ENCODE peak calls at places on chromosome 12, in five cellular contexts. Q, G, B, H and M are unnamed samples.

GRCh38 chr12:70402597-70402996 is 36.5 kb downstream of the KCNMB4 start:
- DNase-seq in Q (no peak), G (no peak), B (no peak), H (no peak), M (peak; percentile 33)

GRCh38 chr12:123983822-123984485 is 10.9 kb downstream of the ZNF664 start:
- DNase-seq in Q (peak; percentile 27), G (peak; percentile 75), B (peak; percentile 31), H (peak; percentile 60), M (peak; percentile 85)

GRCh38 chr12:71768900-71769299 is 14.2 kb downstream of the RAB21 start:
- DNase-seq in Q (no peak), G (no peak), B (no peak), H (no peak), M (no peak)

GRCh38 chr12:48031135-48031960 is 27.1 kb upstream of the COL2A1 start:
- DNase-seq in Q (no peak), G (no peak), B (no peak), H (no peak), M (no peak)

GRCh38 chr12:14332482-14332881 is 33.0 kb upstream of the ATF7IP start:
- DNase-seq in Q (no peak), G (no peak), B (no peak), H (no peak), M (no peak)

GRCh38 chr12:104505095-104505819 is 48.5 kb downstream of the CHST11 start:
- DNase-seq in Q (no peak), G (no peak), B (no peak), H (peak; percentile 58), M (no peak)

GRCh38 chr12:7837366-7837765 is 35.3 kb downstream of the SLC2A14 start:
- DNase-seq in Q (no peak), G (no peak), B (no peak), H (no peak), M (no peak)

GRCh38 chr12:109923038-109923437 is 23.0 kb downstream of the TCHP start:
- DNase-seq in Q (no peak), G (no peak), B (no peak), H (no peak), M (no peak)

GRCh38 chr12:66232258-66232657 is 43.2 kb downstream of the IRAK3 start:
- DNase-seq in Q (no peak), G (no peak), B (no peak), H (peak; percentile 49), M (no peak)

GRCh38 chr12:54958048-54958658 is 26.4 kb downstream of the TESPA1 start:
- DNase-seq in Q (peak; percentile 24), G (peak; percentile 72), B (peak; percentile 57), H (peak; percentile 70), M (peak; percentile 86)

GRCh38 chr12:124704619-124705018 is 137.2 kb upstream of the NCOR2 start:
- DNase-seq in Q (no peak), G (no peak), B (no peak), H (no peak), M (no peak)

GRCh38 chr12:2751230-2751629 is 43.5 kb upstream of the FKBP4 start:
- DNase-seq in Q (no peak), G (no peak), B (no peak), H (no peak), M (no peak)

GRCh38 chr12:95763809-95764253 is 26.7 kb downstream of the NTN4 start:
- DNase-seq in Q (no peak), G (peak; percentile 88), B (peak; percentile 26), H (peak; percentile 83), M (peak; percentile 77)

GRCh38 chr12:7197846-7198245 is 8.4 kb downstream of the PEX5 start:
- DNase-seq in Q (no peak), G (no peak), B (no peak), H (no peak), M (no peak)

GRCh38 chr12:47819902-47820630 is at the start of gene HDAC7:
- DNase-seq in Q (peak; percentile 82), G (peak; percentile 72), B (peak; percentile 83), H (peak; percentile 90), M (peak; percentile 94)

GRCh38 chr12:119320678-119321077 is 13.9 kb upstream of the CCDC60 start:
- DNase-seq in Q (no peak), G (no peak), B (no peak), H (no peak), M (no peak)

GRCh38 chr12:26028953-26029740 is 70.7 kb downstream of the RASSF8 start:
- DNase-seq in Q (no peak), G (peak; percentile 67), B (peak; percentile 54), H (peak; percentile 78), M (peak; percentile 79)

GRCh38 chr12:132426349-132427176 is 63.4 kb upstream of the FBRSL1 start:
- DNase-seq in Q (no peak), G (no peak), B (no peak), H (no peak), M (no peak)

GRCh38 chr12:105741786-105742566 is 396.8 kb downstream of the NUAK1 start:
- DNase-seq in Q (no peak), G (peak; percentile 83), B (no peak), H (peak; percentile 47), M (peak; percentile 97)

GRCh38 chr12:104957388-104958008 is 592 bp downstream of the SLC41A2 start:
- DNase-seq in Q (no peak), G (no peak), B (no peak), H (peak; percentile 11), M (no peak)

GRCh38 chr12:76451528-76451927 is 103.3 kb upstream of the BBS10 start:
- DNase-seq in Q (no peak), G (no peak), B (no peak), H (no peak), M (no peak)

GRCh38 chr12:15276088-15276698 is 46.1 kb upstream of the PTPRO start:
- DNase-seq in Q (no peak), G (peak; percentile 29), B (peak; percentile 69), H (peak; percentile 52), M (peak; percentile 68)

GRCh38 chr12:22101749-22102243 is 55.8 kb downstream of the CMAS start:
- DNase-seq in Q (no peak), G (peak; percentile 89), B (peak; percentile 17), H (peak; percentile 78), M (peak; percentile 81)

GRCh38 chr12:93245543-93245942 is 132.2 kb upstream of the NUDT4 start:
- DNase-seq in Q (no peak), G (no peak), B (no peak), H (no peak), M (no peak)

GRCh38 chr12:4849024-4849594 is 60.6 kb upstream of the KCNA1 start:
- DNase-seq in Q (no peak), G (peak; percentile 48), B (no peak), H (peak; percentile 32), M (peak; percentile 58)

GRCh38 chr12:3446653-3447270 is 44.2 kb upstream of the PRMT8 start:
- DNase-seq in Q (no peak), G (no peak), B (no peak), H (no peak), M (no peak)

DNA sequence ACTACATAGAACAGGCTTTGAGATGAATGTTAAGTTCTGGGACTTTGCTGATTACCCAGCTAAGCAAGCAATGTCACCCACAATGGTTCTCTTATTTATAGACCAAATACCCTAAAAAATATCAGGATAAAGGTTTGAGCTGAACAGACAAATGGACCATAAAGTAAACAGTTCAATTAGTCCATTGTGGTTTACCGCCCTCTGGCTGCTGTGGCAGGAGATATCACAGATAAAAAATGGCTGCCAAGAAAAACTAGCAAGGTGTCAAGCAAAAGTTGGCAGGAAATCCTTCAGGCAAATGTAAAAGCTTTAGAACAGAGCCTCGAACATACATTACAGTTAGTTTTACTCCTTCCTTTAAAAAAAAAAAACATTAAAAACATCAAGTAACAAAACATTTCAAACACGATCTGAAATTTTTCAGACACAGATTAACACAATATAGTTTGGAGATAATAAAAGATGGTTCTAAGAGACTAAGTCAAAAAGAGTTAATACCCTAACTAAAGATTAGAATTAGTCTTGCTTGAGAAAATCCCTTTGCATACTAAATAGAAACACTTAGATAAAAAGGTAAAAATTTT is 41.3 kb downstream of the MED13L start:
- DNase-seq in Q (peak; percentile 40), G (peak; percentile 54), B (peak; percentile 70), H (peak; percentile 87), M (peak; percentile 71)
- TF ChIP-seq CTCF in Q (peak; percentile 46), G (peak; percentile 64), B (peak; percentile 69), H (peak; percentile 59), M (peak; percentile 81)

GRCh38 chr12:74317078-74317581 is 220.5 kb upstream of the ATXN7L3B start:
- DNase-seq in Q (no peak), G (no peak), B (peak; percentile 70), H (peak; percentile 58), M (peak; percentile 74)
- TF ChIP-seq CTCF in Q (no peak), G (no peak), B (peak; percentile 31), H (peak; percentile 11), M (peak; percentile 47)

GRCh38 chr12:23945249-23945648 is 4.2 kb downstream of the SOX5 start:
- DNase-seq in Q (no peak), G (no peak), B (no peak), H (no peak), M (no peak)

GRCh38 chr12:23950011-23950774 is 723 bp upstream of the SOX5 start:
- DNase-seq in Q (no peak), G (peak; percentile 16), B (peak; percentile 13), H (peak; percentile 55), M (peak; percentile 32)

GRCh38 chr12:23949212-23950010 is at the start of gene SOX5:
- DNase-seq in Q (peak; percentile 11), G (peak; percentile 68), B (peak; percentile 11), H (peak; percentile 49), M (peak; percentile 58)

GRCh38 chr12:23944067-23944466 is 5.4 kb downstream of the SOX5 start:
- DNase-seq in Q (no peak), G (no peak), B (no peak), H (no peak), M (no peak)

DNA sequence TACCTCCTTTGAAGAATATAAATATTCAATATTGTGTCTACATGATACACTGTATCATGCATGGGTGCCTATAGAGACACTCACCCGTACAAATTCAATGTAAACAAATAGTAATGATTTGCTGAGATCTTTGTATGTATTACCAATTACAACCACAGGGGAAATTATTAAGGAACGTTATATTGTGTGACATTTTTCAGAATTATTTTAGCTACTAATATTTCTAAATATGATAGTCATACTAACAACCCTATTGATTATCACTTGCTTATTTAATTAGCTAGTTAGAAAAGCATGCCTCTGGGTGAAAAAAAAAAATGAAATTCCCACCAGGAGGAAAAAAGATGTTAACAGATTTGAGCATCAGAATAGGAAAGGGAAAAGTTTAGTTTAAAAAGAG is 2.1 kb downstream of the SOX5 start:
- DNase-seq in Q (no peak), G (no peak), B (no peak), H (no peak), M (no peak)
- TF ChIP-seq CTCF in Q (peak; percentile 12), G (no peak), B (peak; percentile 25), H (no peak), M (no peak)

GRCh38 chr12:64205542-64205941 is 16.6 kb downstream of the KICS2 start:
- DNase-seq in Q (no peak), G (no peak), B (no peak), H (no peak), M (no peak)

GRCh38 chr12:64207453-64207852 is 14.6 kb downstream of the KICS2 start:
- DNase-seq in Q (no peak), G (no peak), B (no peak), H (no peak), M (no peak)

GRCh38 chr12:64203036-64203435 is 19.1 kb downstream of the KICS2 start:
- DNase-seq in Q (no peak), G (no peak), B (no peak), H (no peak), M (no peak)

DNA sequence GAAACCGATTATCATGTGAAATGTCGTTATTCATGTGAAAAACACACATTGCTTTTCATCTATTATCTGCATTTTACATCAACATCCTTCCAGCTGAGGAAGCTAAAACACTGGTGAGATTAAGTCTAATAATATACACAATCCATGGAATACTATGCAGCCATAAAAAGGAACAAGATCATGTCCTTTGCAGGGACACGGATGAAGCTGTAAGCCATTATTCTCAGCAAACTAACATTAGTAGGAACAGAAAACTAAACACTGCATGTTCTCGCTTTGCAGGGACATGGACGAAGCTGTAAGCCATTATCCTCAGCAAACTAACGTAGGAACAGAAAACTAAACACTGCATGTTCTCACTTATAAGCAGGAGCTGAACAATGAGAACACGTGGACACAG is 18.3 kb downstream of the KICS2 start:
- DNase-seq in Q (no peak), G (no peak), B (no peak), H (no peak), M (no peak)
- TF ChIP-seq CTCF in Q (no peak), G (no peak), B (no peak), H (no peak), M (no peak)